ENCODE peak calls at places on chromosomes 7 and 10, in six cellular contexts. X is T follicular helper cell, B is right atrium auricular region, L is WERI-Rb-1, C is cardiac fibroblast, D is hepatic stellate cell. O is an unnamed sample.

GRCh38 chr7:100706672-100707311 is 871 bp downstream of the POP7 start:
- DNase-seq in L (no peak), X (no peak), C (no peak), D (no peak), B (no peak), O (no peak)

GRCh38 chr7:92678291-92678920 is 88.2 kb upstream of the FAM133B start:
- DNase-seq in L (no peak), B (no peak), D (no peak), C (no peak), X (no peak), O (no peak)

GRCh38 chr7:33261585-33261984 is 132.2 kb downstream of the BBS9 start:
- DNase-seq in D (no peak), L (no peak), X (no peak), B (no peak), C (no peak), O (no peak)

GRCh38 chr7:74372511-74373111 is 81.1 kb upstream of the GTF2IRD1 start:
- DNase-seq in L (no peak), B (no peak), C (peak; percentile 29), D (no peak), X (no peak), O (no peak)

GRCh38 chr10:30701471-30702173 is 72.1 kb upstream of the LYZL2 start:
- DNase-seq in L (peak; percentile 8), X (peak; percentile 54), B (no peak), C (peak; percentile 59), D (peak; percentile 32), O (no peak)

GRCh38 chr7:120591-120991 is 71.8 kb upstream of the FAM20C start:
- DNase-seq in B (no peak), X (no peak), L (no peak), C (no peak), D (no peak), O (no peak)

GRCh38 chr10:4082851-4083250 is 297.8 kb upstream of the KLF6 start:
- DNase-seq in L (no peak), D (no peak), C (peak; percentile 75), B (no peak), X (no peak), O (peak; percentile 95)

GRCh38 chr10:29590598-29591415 is 44.0 kb downstream of the SVIL start:
- DNase-seq in D (peak; percentile 42), B (no peak), X (no peak), L (no peak), C (peak; percentile 82), O (peak; percentile 61)

GRCh38 chr10:131216681-131217230 is 94.8 kb downstream of the TCERG1L start:
- DNase-seq in C (no peak), D (no peak), X (no peak), B (no peak), L (no peak), O (no peak)

GRCh38 chr10:2839081-2839725 is 228.1 kb upstream of the PFKP start:
- DNase-seq in B (no peak), X (no peak), L (peak; percentile 55), D (peak; percentile 50), C (no peak), O (no peak)

GRCh38 chr7:17660116-17660515 is 280.2 kb downstream of the SNX13 start:
- DNase-seq in L (no peak), C (peak; percentile 77), B (no peak), X (no peak), D (no peak), O (no peak)

GRCh38 chr10:117449636-117450035 is 74.4 kb upstream of the PDZD8 start:
- DNase-seq in C (no peak), D (no peak), L (no peak), X (no peak), B (no peak), O (no peak)

GRCh38 chr7:69911337-69911736 is 313.1 kb downstream of the AUTS2 start:
- DNase-seq in C (no peak), X (no peak), L (no peak), D (no peak), B (no peak), O (no peak)

GRCh38 chr7:141742229-141742628 is 4.1 kb downstream of the SSBP1 start:
- DNase-seq in D (no peak), C (no peak), L (no peak), B (no peak), X (no peak), O (no peak)

GRCh38 chr7:121041516-121042148 is 53.1 kb downstream of the CPED1 start:
- DNase-seq in C (no peak), D (no peak), L (no peak), B (no peak), X (no peak), O (no peak)

GRCh38 chr7:77657427-77658331 is 38.6 kb upstream of the RSBN1L start:
- DNase-seq in D (peak; percentile 23), C (peak; percentile 68), X (no peak), B (no peak), L (no peak), O (peak; percentile 22)

GRCh38 chr7:94957041-94957440 is 49.6 kb downstream of the PPP1R9A start:
- DNase-seq in D (no peak), B (no peak), C (no peak), L (no peak), X (no peak), O (peak; percentile 5)

GRCh38 chr10:125120046-125120710 is 40.2 kb downstream of the CTBP2 start:
- DNase-seq in B (no peak), X (no peak), L (no peak), D (peak; percentile 67), C (peak; percentile 42), O (peak; percentile 51)

GRCh38 chr7:20388064-20388463 is 57.4 kb downstream of the ITGB8 start:
- DNase-seq in L (no peak), B (no peak), X (no peak), C (no peak), D (no peak), O (no peak)

GRCh38 chr10:75108684-75109458 is 2.6 kb upstream of the SAMD8 start:
- DNase-seq in X (no peak), D (peak; percentile 63), B (peak; percentile 57), L (peak; percentile 72), C (peak; percentile 23), O (no peak)

GRCh38 chr10:96863922-96864543 is 31.9 kb downstream of the LCOR start:
- DNase-seq in D (peak; percentile 15), C (peak; percentile 31), B (no peak), L (no peak), X (no peak), O (no peak)

GRCh38 chr7:81887098-81887497 is 117.3 kb upstream of the HGF start:
- DNase-seq in L (no peak), D (no peak), X (no peak), B (no peak), C (peak; percentile 39), O (no peak)

GRCh38 chr10:15370741-15371701 is at the start of gene FAM171A1:
- DNase-seq in B (no peak), X (peak; percentile 50), C (peak; percentile 77), D (peak; percentile 73), L (peak; percentile 53), O (no peak)

GRCh38 chr10:83222300-83222699 is 917.0 kb upstream of the GHITM start:
- DNase-seq in D (no peak), B (no peak), L (no peak), C (no peak), X (no peak), O (no peak)

GRCh38 chr10:88553116-88553752 is 29.9 kb downstream of the RNLS start:
- DNase-seq in C (peak; percentile 93), B (peak; percentile 61), X (peak; percentile 14), L (peak; percentile 34), D (peak; percentile 26), O (peak; percentile 65)

GRCh38 chr7:105399043-105399725 is 10.5 kb upstream of the SRPK2 start:
- DNase-seq in L (no peak), D (peak; percentile 29), X (no peak), C (peak; percentile 61), B (no peak), O (no peak)

GRCh38 chr10:5234106-5234877 is 37.7 kb downstream of the AKR1C4 start:
- DNase-seq in D (no peak), L (no peak), B (no peak), X (no peak), C (peak; percentile 81), O (no peak)

GRCh38 chr10:102632394-102633062 is 11.8 kb upstream of the TRIM8 start:
- DNase-seq in L (no peak), C (peak; percentile 91), B (no peak), D (no peak), X (no peak), O (no peak)

GRCh38 chr7:129664029-129665012 is 52.8 kb downstream of the NRF1 start:
- DNase-seq in X (no peak), C (peak; percentile 85), L (peak; percentile 17), B (no peak), D (peak; percentile 59), O (peak; percentile 73)

GRCh38 chr7:6305330-6305729 is 32.9 kb upstream of the CYTH3 start:
- DNase-seq in D (no peak), B (no peak), X (no peak), L (no peak), C (no peak), O (no peak)

GRCh38 chr10:133278577-133279265 is 2.1 kb upstream of the ADAM8 start:
- DNase-seq in C (peak; percentile 45), L (no peak), B (no peak), X (no peak), D (no peak), O (no peak)

GRCh38 chr10:1293636-1294440 is 237.7 kb downstream of the WDR37 start:
- DNase-seq in B (no peak), L (no peak), D (no peak), C (no peak), X (no peak), O (no peak)

GRCh38 chr7:30562498-30562897 is 32.2 kb upstream of the GARS1 start:
- DNase-seq in D (peak; percentile 20), C (peak; percentile 73), X (no peak), B (no peak), L (no peak), O (peak; percentile 80)

GRCh38 chr10:103576862-103577261 is 83.4 kb downstream of the NEURL1 start:
- DNase-seq in L (no peak), D (no peak), X (no peak), C (no peak), B (no peak), O (no peak)

GRCh38 chr10:33955676-33956075 is 621.2 kb upstream of the NRP1 start:
- DNase-seq in C (peak; percentile 49), X (no peak), L (no peak), D (no peak), B (no peak), O (no peak)

GRCh38 chr7:2613926-2614613 is 17.7 kb upstream of the TTYH3 start:
- DNase-seq in B (no peak), L (no peak), X (no peak), D (peak; percentile 65), C (peak; percentile 72), O (no peak)

GRCh38 chr7:96236198-96237039 is 85.5 kb downstream of the SLC25A13 start:
- DNase-seq in X (no peak), L (no peak), D (peak; percentile 23), C (peak; percentile 95), B (peak; percentile 83), O (peak; percentile 61)